ENCODE peak calls at places on chromosomes 13 and 19, in five cellular contexts. One of them, this sample, is unnamed.

GRCh38 chr13:35768551-35768950 is 292.1 kb upstream of the MAB21L1 start:
- DNase-seq in tibial nerve: no peak
- DNase-seq in OCI-LY7: no peak
- DNase-seq in sigmoid colon: no peak
- DNase-seq in astrocyte: peak; percentile 74
- DNase-seq in this sample: peak; percentile 83

GRCh38 chr13:24053505-24054251 is 106.8 kb upstream of the SPATA13 start:
- DNase-seq in tibial nerve: no peak
- DNase-seq in OCI-LY7: peak; percentile 78
- DNase-seq in sigmoid colon: no peak
- DNase-seq in astrocyte: peak; percentile 42
- DNase-seq in this sample: peak; percentile 76

GRCh38 chr19:13150919-13151604 is 851 bp downstream of the IER2 start:
- DNase-seq in tibial nerve: no peak
- DNase-seq in OCI-LY7: peak; percentile 34
- DNase-seq in sigmoid colon: no peak
- DNase-seq in astrocyte: no peak
- DNase-seq in this sample: no peak

GRCh38 chr13:106560791-106561190 is 7.1 kb downstream of the ARGLU1 start:
- DNase-seq in tibial nerve: no peak
- DNase-seq in OCI-LY7: no peak
- DNase-seq in sigmoid colon: no peak
- DNase-seq in astrocyte: no peak
- DNase-seq in this sample: no peak

GRCh38 chr19:35935911-35936737 is at the start of gene LRFN3:
- DNase-seq in tibial nerve: peak; percentile 38
- DNase-seq in OCI-LY7: peak; percentile 68
- DNase-seq in sigmoid colon: peak; percentile 87
- DNase-seq in astrocyte: peak; percentile 52
- DNase-seq in this sample: peak; percentile 90

GRCh38 chr13:20684535-20684934 is 19.0 kb upstream of the IL17D start:
- DNase-seq in tibial nerve: no peak
- DNase-seq in OCI-LY7: no peak
- DNase-seq in sigmoid colon: no peak
- DNase-seq in astrocyte: peak; percentile 25
- DNase-seq in this sample: no peak

GRCh38 chr13:112066624-112067004 is 335 bp upstream of the SOX1 start:
- DNase-seq in tibial nerve: no peak
- DNase-seq in OCI-LY7: no peak
- DNase-seq in sigmoid colon: no peak
- DNase-seq in astrocyte: peak; percentile 14
- DNase-seq in this sample: peak; percentile 35

GRCh38 chr19:42018503-42019193 is 24.6 kb upstream of the ATP1A3 start:
- DNase-seq in tibial nerve: no peak
- DNase-seq in OCI-LY7: no peak
- DNase-seq in sigmoid colon: no peak
- DNase-seq in astrocyte: peak; percentile 10
- DNase-seq in this sample: peak; percentile 28

GRCh38 chr19:5676711-5677110 is 3.6 kb downstream of the MICOS13 start:
- DNase-seq in tibial nerve: no peak
- DNase-seq in OCI-LY7: no peak
- DNase-seq in sigmoid colon: no peak
- DNase-seq in astrocyte: no peak
- DNase-seq in this sample: no peak

GRCh38 chr19:1470864-1471513 is 8.0 kb downstream of the C19orf25 start:
- DNase-seq in tibial nerve: no peak
- DNase-seq in OCI-LY7: no peak
- DNase-seq in sigmoid colon: no peak
- DNase-seq in astrocyte: no peak
- DNase-seq in this sample: no peak

GRCh38 chr19:55857149-55857548 is 20.8 kb downstream of the NLRP4 start:
- DNase-seq in tibial nerve: no peak
- DNase-seq in OCI-LY7: peak; percentile 91
- DNase-seq in sigmoid colon: no peak
- DNase-seq in astrocyte: no peak
- DNase-seq in this sample: no peak

GRCh38 chr13:110248449-110249143 is 58.4 kb downstream of the COL4A1 start:
- DNase-seq in tibial nerve: no peak
- DNase-seq in OCI-LY7: no peak
- DNase-seq in sigmoid colon: no peak
- DNase-seq in astrocyte: no peak
- DNase-seq in this sample: no peak

GRCh38 chr13:106566682-106567420 is 1.1 kb downstream of the ARGLU1 start:
- DNase-seq in tibial nerve: peak; percentile 28
- DNase-seq in OCI-LY7: peak; percentile 67
- DNase-seq in sigmoid colon: peak; percentile 75
- DNase-seq in astrocyte: peak; percentile 46
- DNase-seq in this sample: peak; percentile 46

GRCh38 chr19:18672606-18673337 is 10.7 kb upstream of the CRTC1 start:
- DNase-seq in tibial nerve: no peak
- DNase-seq in OCI-LY7: peak; percentile 39
- DNase-seq in sigmoid colon: no peak
- DNase-seq in astrocyte: peak; percentile 35
- DNase-seq in this sample: no peak

GRCh38 chr19:16899566-16900075 is 10.8 kb downstream of the F2RL3 start:
- DNase-seq in tibial nerve: no peak
- DNase-seq in OCI-LY7: peak; percentile 62
- DNase-seq in sigmoid colon: no peak
- DNase-seq in astrocyte: no peak
- DNase-seq in this sample: peak; percentile 57

GRCh38 chr19:5354403-5354802 is 13.8 kb upstream of the PTPRS start:
- DNase-seq in tibial nerve: no peak
- DNase-seq in OCI-LY7: no peak
- DNase-seq in sigmoid colon: no peak
- DNase-seq in astrocyte: no peak
- DNase-seq in this sample: peak; percentile 16

GRCh38 chr13:41136396-41137031 is 3.9 kb upstream of the KBTBD6 start:
- DNase-seq in tibial nerve: no peak
- DNase-seq in OCI-LY7: no peak
- DNase-seq in sigmoid colon: no peak
- DNase-seq in astrocyte: no peak
- DNase-seq in this sample: no peak

GRCh38 chr13:85501616-85502015 is 297.6 kb downstream of the SLITRK6 start:
- DNase-seq in tibial nerve: no peak
- DNase-seq in OCI-LY7: no peak
- DNase-seq in sigmoid colon: no peak
- DNase-seq in astrocyte: no peak
- DNase-seq in this sample: no peak

GRCh38 chr19:11164879-11165406 is 9.4 kb upstream of the SPC24 start:
- DNase-seq in tibial nerve: peak; percentile 75
- DNase-seq in OCI-LY7: no peak
- DNase-seq in sigmoid colon: peak; percentile 98
- DNase-seq in astrocyte: peak; percentile 92
- DNase-seq in this sample: peak; percentile 93

GRCh38 chr13:61913183-61913582 is 497.5 kb upstream of the PCDH20 start:
- DNase-seq in tibial nerve: no peak
- DNase-seq in OCI-LY7: no peak
- DNase-seq in sigmoid colon: no peak
- DNase-seq in astrocyte: peak; percentile 10
- DNase-seq in this sample: no peak

GRCh38 chr19:12133069-12133468 is 7.1 kb downstream of the ZNF20 start:
- DNase-seq in tibial nerve: no peak
- DNase-seq in OCI-LY7: no peak
- DNase-seq in sigmoid colon: no peak
- DNase-seq in astrocyte: no peak
- DNase-seq in this sample: no peak

GRCh38 chr13:38763446-38764381 is 76.8 kb downstream of the FREM2 start:
- DNase-seq in tibial nerve: no peak
- DNase-seq in OCI-LY7: peak; percentile 2
- DNase-seq in sigmoid colon: no peak
- DNase-seq in astrocyte: peak; percentile 29
- DNase-seq in this sample: no peak

GRCh38 chr19:49149652-49150105 is 5.5 kb downstream of the HRC start:
- DNase-seq in tibial nerve: no peak
- DNase-seq in OCI-LY7: peak; percentile 86
- DNase-seq in sigmoid colon: peak; percentile 87
- DNase-seq in astrocyte: peak; percentile 77
- DNase-seq in this sample: peak; percentile 91

GRCh38 chr13:29170451-29171082 is 350.4 kb downstream of the MTUS2 start:
- DNase-seq in tibial nerve: no peak
- DNase-seq in OCI-LY7: no peak
- DNase-seq in sigmoid colon: no peak
- DNase-seq in astrocyte: no peak
- DNase-seq in this sample: no peak

GRCh38 chr13:97456047-97456446 is 22.1 kb downstream of the RAP2A start:
- DNase-seq in tibial nerve: no peak
- DNase-seq in OCI-LY7: no peak
- DNase-seq in sigmoid colon: no peak
- DNase-seq in astrocyte: no peak
- DNase-seq in this sample: no peak

GRCh38 chr13:31110169-31110568 is 51.5 kb downstream of the HSPH1 start:
- DNase-seq in tibial nerve: no peak
- DNase-seq in OCI-LY7: no peak
- DNase-seq in sigmoid colon: no peak
- DNase-seq in astrocyte: no peak
- DNase-seq in this sample: no peak

GRCh38 chr19:1042689-1043511 is 3.0 kb downstream of the ABCA7 start:
- DNase-seq in tibial nerve: no peak
- DNase-seq in OCI-LY7: no peak
- DNase-seq in sigmoid colon: no peak
- DNase-seq in astrocyte: no peak
- DNase-seq in this sample: peak; percentile 44

GRCh38 chr13:66886248-66886647 is 343.9 kb downstream of the PCDH9 start:
- DNase-seq in tibial nerve: no peak
- DNase-seq in OCI-LY7: peak; percentile 91
- DNase-seq in sigmoid colon: no peak
- DNase-seq in astrocyte: no peak
- DNase-seq in this sample: no peak

GRCh38 chr13:25375727-25376358 is 4.1 kb downstream of the ATP8A2 start:
- DNase-seq in tibial nerve: no peak
- DNase-seq in OCI-LY7: peak; percentile 56
- DNase-seq in sigmoid colon: no peak
- DNase-seq in astrocyte: no peak
- DNase-seq in this sample: peak; percentile 62

DNA sequence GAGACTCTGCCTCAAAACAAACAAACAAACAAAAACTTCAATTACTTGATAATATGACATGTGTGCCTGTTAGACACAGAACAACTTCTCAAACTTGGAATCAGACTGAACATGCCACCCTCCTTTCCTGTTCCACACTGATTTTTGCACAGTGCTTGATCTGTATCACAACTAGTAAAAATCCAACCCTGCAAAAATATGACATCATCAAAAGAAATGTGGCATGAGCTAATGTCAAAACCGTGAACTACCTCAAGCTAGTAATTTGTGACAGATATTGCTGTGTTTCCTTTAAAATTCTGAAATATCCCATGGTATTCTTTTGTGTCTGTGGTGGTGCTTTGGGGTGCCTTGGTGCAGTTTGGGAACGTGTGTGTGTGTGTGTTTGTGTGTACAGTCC is 8.2 kb downstream of the MYCBP2 start:
- DNase-seq in tibial nerve: no peak
- DNase-seq in OCI-LY7: no peak
- DNase-seq in sigmoid colon: no peak
- DNase-seq in astrocyte: no peak
- DNase-seq in this sample: no peak
- H3K4me3 ChIP-seq in tibial nerve: no peak overlapping the region
- H3K4me3 ChIP-seq in OCI-LY7: no peak overlapping the region
- H3K4me3 ChIP-seq in sigmoid colon: no peak overlapping the region
- H3K4me3 ChIP-seq in astrocyte: no peak overlapping the region
- H3K4me3 ChIP-seq in this sample: no peak overlapping the region

DNA sequence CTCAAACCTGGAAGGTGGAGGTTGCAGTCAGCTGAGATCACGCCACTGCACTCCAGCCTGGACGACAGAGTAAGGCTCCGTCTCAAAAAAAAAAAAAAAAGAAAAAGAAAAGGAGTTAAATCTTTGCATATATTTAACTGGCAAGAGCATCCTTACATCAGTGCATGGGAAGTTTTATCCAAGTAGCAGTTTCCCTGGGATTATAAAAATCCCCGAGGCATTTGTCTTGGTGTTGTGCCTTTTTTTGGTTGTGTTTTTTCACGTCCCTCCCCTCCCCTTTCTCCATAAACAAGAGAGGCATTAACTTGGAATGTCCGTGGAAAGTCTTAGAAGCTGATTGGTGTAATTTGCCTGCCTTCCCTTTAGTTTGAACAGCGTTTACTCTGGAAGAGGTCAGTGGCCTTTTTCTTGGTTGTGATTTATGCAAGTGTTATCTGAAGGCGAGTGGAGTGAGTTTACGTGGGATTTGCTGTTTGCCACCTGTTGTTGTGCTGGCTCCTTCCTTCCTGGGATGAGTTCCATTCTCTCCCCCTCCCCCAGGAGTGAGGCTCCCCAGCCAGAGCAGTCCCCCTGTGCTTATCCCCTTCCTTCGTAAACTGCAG is 7.1 kb downstream of the ACTN4 start:
- DNase-seq in tibial nerve: no peak
- DNase-seq in OCI-LY7: no peak
- DNase-seq in sigmoid colon: no peak
- DNase-seq in astrocyte: peak; percentile 42
- DNase-seq in this sample: no peak
- H3K4me3 ChIP-seq in tibial nerve: no peak overlapping the region
- H3K4me3 ChIP-seq in OCI-LY7: no peak overlapping the region
- H3K4me3 ChIP-seq in sigmoid colon: no peak overlapping the region
- H3K4me3 ChIP-seq in astrocyte: no peak overlapping the region
- H3K4me3 ChIP-seq in this sample: no peak overlapping the region

DNA sequence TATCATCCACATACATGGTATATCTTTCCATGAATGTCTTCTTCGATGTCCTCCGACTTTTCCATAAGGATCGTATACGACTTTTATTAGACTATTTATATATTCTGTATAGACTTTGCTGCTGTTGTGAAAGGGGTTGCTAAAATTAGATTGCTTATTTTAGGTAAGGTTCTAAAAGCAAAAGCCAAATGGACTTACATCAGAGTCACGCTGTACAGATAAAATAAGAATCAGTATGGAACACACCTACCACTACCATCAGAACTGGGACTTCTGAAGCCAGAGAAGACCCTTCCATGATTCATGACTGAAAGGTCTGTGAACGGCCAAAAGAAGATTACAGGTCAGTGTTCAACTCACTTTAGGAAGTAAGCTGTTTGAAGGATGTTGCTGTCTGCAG is 8.9 kb downstream of the ANKRD27 start:
- DNase-seq in tibial nerve: no peak
- DNase-seq in OCI-LY7: no peak
- DNase-seq in sigmoid colon: no peak
- DNase-seq in astrocyte: no peak
- DNase-seq in this sample: no peak
- H3K4me3 ChIP-seq in tibial nerve: no peak overlapping the region
- H3K4me3 ChIP-seq in OCI-LY7: no peak overlapping the region
- H3K4me3 ChIP-seq in sigmoid colon: no peak overlapping the region
- H3K4me3 ChIP-seq in astrocyte: no peak overlapping the region
- H3K4me3 ChIP-seq in this sample: no peak overlapping the region

DNA sequence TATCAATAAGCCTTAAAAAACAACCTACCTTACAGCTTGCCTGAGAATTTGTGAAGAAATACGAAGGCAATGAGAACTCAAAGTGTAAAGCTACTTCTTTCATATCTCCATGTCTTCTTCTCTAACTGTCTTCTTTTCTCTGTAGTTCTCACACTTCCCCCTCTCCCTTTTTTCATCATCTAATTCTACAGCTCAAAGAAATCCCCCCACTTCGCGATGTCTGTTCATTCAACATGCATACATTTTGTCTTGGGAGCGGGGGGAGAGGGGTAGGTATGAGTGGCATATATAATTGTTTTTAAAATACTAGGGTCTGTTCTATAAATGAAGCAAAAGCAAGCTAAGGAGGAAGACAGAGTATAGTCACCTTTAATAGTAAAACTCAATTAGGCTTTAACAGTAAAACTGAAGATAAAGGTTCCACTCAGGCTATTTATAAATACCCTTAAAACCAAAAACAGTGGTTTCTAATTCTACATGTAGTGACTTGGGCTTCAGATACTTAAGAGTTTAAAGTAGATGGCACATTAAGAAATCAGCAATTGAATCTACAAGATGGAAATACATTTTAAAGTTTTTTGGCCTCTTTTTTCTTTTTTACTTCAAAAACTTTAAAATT is 106.9 kb downstream of the KLF12 start:
- DNase-seq in tibial nerve: no peak
- DNase-seq in OCI-LY7: peak; percentile 14
- DNase-seq in sigmoid colon: no peak
- DNase-seq in astrocyte: no peak
- DNase-seq in this sample: no peak
- H3K4me3 ChIP-seq in tibial nerve: no peak overlapping the region
- H3K4me3 ChIP-seq in OCI-LY7: peak overlapping the region; percentile 56
- H3K4me3 ChIP-seq in sigmoid colon: no peak overlapping the region
- H3K4me3 ChIP-seq in astrocyte: no peak overlapping the region
- H3K4me3 ChIP-seq in this sample: no peak overlapping the region